ENCODE peak calls at places on chromosomes 2 and 18, in seven cellular contexts. K is CD4-positive, alpha-beta memory T cell; M is sigmoid colon; F is ureter; B is activated naive CD4-positive, alpha-beta T cell treated with anti-CD3 and anti-CD28 coated beads, Interleukin-2, amount 50 U/mL, for 16 hours; C is A549; N is mammary epithelial cell. Z is an unnamed sample.

GRCh38 chr18:62690416-62690815 is 24.9 kb upstream of the PHLPP1 start:
- DNase-seq in M (no peak), F (no peak), N (no peak), B (no peak), K (no peak), C (no peak), Z (no peak)

GRCh38 chr2:230162981-230163380 is 56.8 kb downstream of the SP110 start:
- DNase-seq in B (no peak), F (no peak), C (no peak), K (no peak), N (no peak), M (no peak), Z (no peak)

GRCh38 chr2:237922641-237923361 is 44.0 kb upstream of the UBE2F start:
- DNase-seq in K (no peak), C (no peak), M (peak; percentile 72), B (peak; percentile 47), N (peak; percentile 72), F (no peak), Z (no peak)

GRCh38 chr2:241569831-241570281 is 11.3 kb downstream of the BOK start:
- DNase-seq in K (no peak), M (peak; percentile 50), B (no peak), C (no peak), N (no peak), F (no peak), Z (no peak)

GRCh38 chr2:86453838-86454237 is 12.7 kb downstream of the KDM3A start:
- DNase-seq in K (no peak), C (no peak), N (peak; percentile 79), B (no peak), F (peak; percentile 74), M (no peak), Z (peak; percentile 26)

GRCh38 chr2:67437132-67437531 is 40.0 kb downstream of the ETAA1 start:
- DNase-seq in M (no peak), B (no peak), F (no peak), K (no peak), N (peak; percentile 55), C (peak; percentile 21), Z (no peak)

GRCh38 chr2:8676915-8677645 is 4.8 kb upstream of the ID2 start:
- DNase-seq in C (no peak), B (no peak), M (no peak), F (no peak), N (no peak), K (no peak), Z (no peak)

GRCh38 chr2:85905187-85905666 is 16.4 kb upstream of the ST3GAL5 start:
- DNase-seq in B (no peak), K (no peak), C (no peak), N (no peak), M (peak; percentile 84), F (no peak), Z (peak; percentile 68)

GRCh38 chr2:7490672-7491071 is 573.5 kb downstream of the RNF144A start:
- DNase-seq in B (no peak), F (no peak), M (no peak), N (no peak), C (no peak), K (no peak), Z (no peak)

GRCh38 chr2:8511868-8512612 is 169.8 kb upstream of the ID2 start:
- DNase-seq in F (no peak), M (no peak), C (no peak), B (no peak), N (no peak), K (no peak), Z (peak; percentile 48)

GRCh38 chr2:101120124-101120996 is 30.8 kb downstream of the TBC1D8 start:
- DNase-seq in C (peak; percentile 95), M (peak; percentile 84), K (no peak), B (no peak), F (peak; percentile 71), N (peak; percentile 87), Z (peak; percentile 44)

GRCh38 chr2:85420743-85421705 is 2.5 kb downstream of the SH2D6 start:
- DNase-seq in N (no peak), F (peak; percentile 90), M (peak; percentile 94), B (peak; percentile 90), K (peak; percentile 81), C (peak; percentile 98), Z (peak; percentile 83)

GRCh38 chr2:176160251-176161040 is 3.3 kb downstream of the HOXD3 start:
- DNase-seq in N (no peak), B (no peak), M (no peak), C (no peak), K (no peak), F (no peak), Z (no peak)

GRCh38 chr2:38722271-38723115 is 28.7 kb downstream of the SRSF7 start:
- DNase-seq in C (no peak), F (no peak), K (peak; percentile 77), M (no peak), B (peak; percentile 59), N (no peak), Z (no peak)